ENCODE peak calls at places on chromosomes 5 and 9, in nine cellular contexts. W is HCT116, R is IMR-90, V is prostate gland, O is tibial nerve, A is sigmoid colon, U is ovary, T is heart left ventricle, M is thyroid gland. P is an unnamed sample.

GRCh38 chr9:21970800-21971620 is 23.2 kb downstream of the CDKN2A start:
- DNase-seq in W (no peak), V (no peak), O (no peak), U (no peak), T (no peak), R (no peak), M (no peak), A (no peak), P (no peak)

GRCh38 chr5:72517961-72518690 is 10.9 kb upstream of the ZNF366 start:
- DNase-seq in T (peak; percentile 35), R (no peak), O (peak; percentile 47), A (peak; percentile 70), V (no peak), M (no peak), U (no peak), W (no peak), P (no peak)

GRCh38 chr5:136622737-136623136 is 257.4 kb upstream of the TRPC7 start:
- DNase-seq in M (no peak), R (no peak), T (no peak), W (no peak), V (no peak), U (no peak), A (no peak), O (no peak), P (no peak)

GRCh38 chr5:91283899-91284298 is 99.2 kb downstream of the ARRDC3 start:
- DNase-seq in M (no peak), U (no peak), A (no peak), R (peak; percentile 81), T (no peak), O (peak; percentile 50), W (peak; percentile 21), V (peak; percentile 13), P (no peak)

GRCh38 chr5:134227259-134227658 is 1.4 kb upstream of the PPP2CA start:
- DNase-seq in A (peak; percentile 69), T (peak; percentile 25), U (peak; percentile 37), O (peak; percentile 7), V (no peak), W (no peak), R (peak; percentile 23), M (peak; percentile 23), P (peak; percentile 38)

GRCh38 chr5:96977228-96977627 is 41.3 kb downstream of the LNPEP start:
- DNase-seq in M (no peak), R (no peak), T (no peak), A (no peak), V (no peak), U (no peak), W (no peak), O (no peak), P (no peak)

GRCh38 chr5:33631786-33632185 is 191.0 kb downstream of the TARS1 start:
- DNase-seq in V (no peak), T (no peak), O (no peak), W (no peak), M (peak; percentile 37), A (no peak), R (peak; percentile 21), U (no peak), P (no peak)

GRCh38 chr9:93112116-93112863 is 16.3 kb downstream of the CARD19 start:
- DNase-seq in O (no peak), V (no peak), M (no peak), R (no peak), T (no peak), A (peak; percentile 58), U (peak; percentile 19), W (no peak), P (peak; percentile 18)

GRCh38 chr5:94623877-94624276 is 5.4 kb downstream of the SLF1 start:
- DNase-seq in A (no peak), T (no peak), M (no peak), U (no peak), R (no peak), O (no peak), V (no peak), W (no peak), P (no peak)

GRCh38 chr9:94758031-94758430 is 31.5 kb downstream of the AOPEP start:
- DNase-seq in V (no peak), T (no peak), U (no peak), M (peak; percentile 76), O (no peak), W (no peak), R (no peak), A (no peak), P (no peak)

GRCh38 chr5:156339139-156339841 is 12.3 kb downstream of the SGCD start:
- DNase-seq in M (no peak), V (no peak), U (no peak), A (no peak), O (no peak), W (no peak), T (no peak), R (peak; percentile 69), P (no peak)

GRCh38 chr5:116442095-116442534 is 132.5 kb downstream of the SEMA6A start:
- DNase-seq in O (no peak), V (no peak), U (no peak), T (peak; percentile 43), R (peak; percentile 7), M (peak; percentile 84), W (no peak), A (no peak), P (no peak)

GRCh38 chr5:170147051-170147785 is 41.5 kb downstream of the FOXI1 start:
- DNase-seq in O (no peak), U (no peak), W (no peak), V (no peak), A (no peak), M (no peak), R (no peak), T (no peak), P (no peak)

GRCh38 chr9:19757745-19758144 is 31.1 kb downstream of the SLC24A2 start:
- DNase-seq in W (no peak), T (no peak), O (no peak), U (no peak), V (no peak), M (no peak), R (no peak), A (no peak), P (no peak)

GRCh38 chr9:106075991-106076390 is 381.6 kb downstream of the TMEM38B start:
- DNase-seq in R (peak; percentile 4), A (no peak), O (peak; percentile 10), T (no peak), W (no peak), U (no peak), V (peak; percentile 21), M (no peak), P (no peak)

GRCh38 chr9:6924149-6924548 is 166.4 kb downstream of the KDM4C start:
- DNase-seq in U (no peak), O (no peak), V (no peak), A (no peak), M (no peak), T (no peak), R (no peak), W (no peak), P (no peak)

GRCh38 chr5:178205749-178206047 is 1.4 kb downstream of the HNRNPAB start:
- DNase-seq in O (no peak), R (no peak), M (no peak), U (no peak), V (no peak), W (no peak), T (no peak), A (no peak), P (no peak)
- H3K36me3 ChIP-seq in O (peaks cover 36% of the 10 kb centered on the region), R (peaks cover 44% of the 10 kb centered on the region), M (peaks cover 33% of the 10 kb centered on the region), U (no peaks in the 10 kb centered on the region), V (peaks cover 14% of the 10 kb centered on the region), W (peaks cover 39% of the 10 kb centered on the region), T (peaks cover 5% of the 10 kb centered on the region), A (peaks cover 31% of the 10 kb centered on the region), P (no peaks in the 10 kb centered on the region)

DNA sequence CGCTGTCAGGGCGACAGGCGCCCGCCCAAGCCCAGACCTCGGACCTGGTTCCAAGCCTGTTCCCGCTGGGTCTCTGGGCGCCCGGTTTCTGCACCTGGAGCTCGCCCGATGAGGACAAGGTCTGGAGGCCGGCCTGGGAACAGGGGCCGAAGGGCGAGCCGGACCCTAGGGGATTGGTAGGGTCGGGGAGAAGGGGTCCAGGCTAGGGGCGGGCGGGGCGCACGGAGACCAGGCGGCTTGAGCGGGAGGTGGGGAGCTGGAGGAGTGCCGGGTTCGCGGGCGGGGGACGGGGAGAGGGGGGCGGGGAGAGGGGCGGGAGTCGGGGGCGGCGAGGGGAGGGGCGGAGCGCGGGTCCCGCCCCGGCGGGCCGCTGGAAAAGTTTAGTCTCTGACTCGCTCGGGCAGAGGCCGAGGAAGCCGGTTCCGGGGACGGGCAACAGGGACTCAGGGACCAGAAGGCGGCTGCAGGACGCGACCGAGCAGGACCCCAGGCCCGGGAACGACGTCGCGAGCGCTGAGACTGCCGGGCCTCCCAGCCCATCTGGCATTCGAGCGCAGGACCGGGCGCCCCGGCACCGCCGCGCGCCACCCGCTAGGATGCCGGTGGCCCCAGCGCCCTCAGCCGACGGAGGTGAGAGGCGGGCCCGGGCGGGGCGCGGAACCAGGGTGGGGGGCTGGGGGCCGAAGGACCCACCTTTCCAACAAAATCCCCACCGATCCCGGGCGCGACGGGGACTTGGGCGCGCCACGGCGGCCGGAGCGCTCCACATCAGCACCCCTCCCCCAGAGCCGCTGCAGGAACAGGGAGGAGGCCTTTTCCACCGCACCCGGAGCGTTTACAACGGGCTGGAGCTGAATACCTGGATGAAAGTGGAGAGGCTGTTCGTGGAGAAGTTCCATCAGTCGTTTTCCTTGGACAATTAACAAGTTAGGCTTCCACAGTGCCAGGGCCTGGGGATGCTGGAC is at the start of gene S1PR3:
- DNase-seq in O (peak; percentile 29), W (no peak), A (peak; percentile 83), M (peak; percentile 58), R (no peak), U (peak; percentile 54), V (peak; percentile 69), T (peak; percentile 80), P (peak; percentile 79)
- TF ChIP-seq POLR2A in O (peak; percentile 58), W (no peak), A (no peak), M (peak; percentile 67), R (peak; percentile 64), U (no peak), V (peak; percentile 78), T (peak; percentile 90), P (peak; percentile 84)

GRCh38 chr9:129989362-129989708 is 53.7 kb downstream of the FNBP1 start:
- DNase-seq in O (no peak), U (no peak), M (no peak), V (no peak), W (no peak), R (no peak), T (no peak), A (no peak), P (no peak)
- H3K27ac ChIP-seq in O (peak overlapping the region; percentile 57), U (no peak overlapping the region), M (peak overlapping the region; percentile 72), V (no peak overlapping the region), W (no peak overlapping the region), R (no peak overlapping the region), T (no peak overlapping the region), A (peak overlapping the region; percentile 81), P (peak overlapping the region; percentile 2)

DNA sequence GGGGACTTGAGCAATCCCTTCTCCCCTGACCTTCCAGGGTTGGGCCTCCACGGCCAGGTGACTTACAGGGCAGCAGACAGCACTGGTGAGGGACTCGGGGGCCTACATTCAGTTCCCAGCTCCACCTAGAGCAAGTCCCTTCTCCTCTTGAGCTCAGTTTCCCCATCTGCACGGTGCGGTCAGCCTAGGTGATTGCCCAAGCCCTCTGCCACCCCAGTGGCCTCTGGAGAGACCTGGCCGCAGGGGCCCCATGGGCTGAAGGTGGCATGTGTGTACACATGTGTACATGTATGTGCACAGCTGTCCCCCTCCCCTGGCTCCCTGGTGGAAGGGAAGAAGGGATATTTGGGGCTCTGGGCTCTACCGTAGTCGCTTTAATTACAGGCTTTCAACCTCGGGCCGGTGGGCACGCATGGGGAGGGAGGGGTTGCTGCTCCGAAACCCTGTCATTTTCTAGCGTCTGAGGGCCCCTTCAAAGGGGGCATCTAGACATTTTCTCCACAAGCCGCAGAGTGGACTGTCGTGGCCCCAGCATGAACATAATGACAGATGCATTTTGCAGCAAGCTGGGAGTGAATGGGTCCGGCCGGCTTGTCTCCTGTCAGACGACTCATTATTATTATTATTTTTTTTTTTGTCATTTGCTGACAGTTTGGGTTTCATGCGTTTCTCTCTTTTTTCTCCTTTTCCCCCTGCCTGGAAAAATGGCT is 44.0 kb downstream of the ASS1 start:
- DNase-seq in V (no peak), T (no peak), A (no peak), U (no peak), O (no peak), W (no peak), M (no peak), R (no peak), P (no peak)
- H3K36me3 ChIP-seq in V (no peaks in the 10 kb centered on the region), T (no peaks in the 10 kb centered on the region), A (no peaks in the 10 kb centered on the region), U (no peaks in the 10 kb centered on the region), O (no peaks in the 10 kb centered on the region), W (no peaks in the 10 kb centered on the region), M (no peaks in the 10 kb centered on the region), R (peaks cover 1% of the 10 kb centered on the region), P (no peaks in the 10 kb centered on the region)